ENCODE peak calls at places on chromosomes 2 and 18, in four cellular contexts. D is right lobe of liver, J is WERI-Rb-1, T is A549. V is an unnamed sample.

GRCh38 chr18:56139792-56140254 is 498.6 kb downstream of the TXNL1 start:
- DNase-seq in D (no peak), J (no peak), T (no peak), V (peak)

GRCh38 chr2:200860092-200860795 is 4.2 kb downstream of the CLK1 start:
- DNase-seq in D (no peak), J (no peak), T (no peak), V (peak)

GRCh38 chr2:219596954-219597551 is 604 bp upstream of the STK11IP start:
- DNase-seq in D (no peak), J (no peak), T (peak), V (peak)

GRCh38 chr18:378039-378438 is 110.2 kb upstream of the THOC1 start:
- DNase-seq in D (no peak), J (no peak), T (no peak), V (no peak)

GRCh38 chr2:72757177-72757775 is 68.6 kb downstream of the EXOC6B start:
- DNase-seq in D (no peak), J (no peak), T (peak), V (peak)

GRCh38 chr18:2303517-2304238 is 267.6 kb downstream of the METTL4 start:
- DNase-seq in D (no peak), J (no peak), T (peak), V (peak)

GRCh38 chr2:6011871-6012380 is 319.7 kb downstream of the SOX11 start:
- DNase-seq in D (no peak), J (no peak), T (no peak), V (no peak)

GRCh38 chr18:3710712-3711269 is 260.8 kb downstream of the TGIF1 start:
- DNase-seq in D (peak), J (no peak), T (peak), V (no peak)

GRCh38 chr18:63736856-63737255 is 34.1 kb downstream of the SERPINB11 start:
- DNase-seq in D (no peak), J (no peak), T (peak), V (no peak)

GRCh38 chr2:30978854-30979253 is 159.4 kb downstream of the GALNT14 start:
- DNase-seq in D (no peak), J (peak), T (no peak), V (no peak)

GRCh38 chr2:33366473-33366872 is 110.0 kb upstream of the RASGRP3 start:
- DNase-seq in D (no peak), J (no peak), T (no peak), V (peak)

GRCh38 chr2:9110893-9111569 is 95.6 kb upstream of the ASAP2 start:
- DNase-seq in D (no peak), J (peak), T (no peak), V (peak)

GRCh38 chr2:150710916-150711315 is 223.4 kb upstream of the RND3 start:
- DNase-seq in D (no peak), J (no peak), T (no peak), V (no peak)

GRCh38 chr2:189022002-189022401 is 47.8 kb downstream of the COL3A1 start:
- DNase-seq in D (no peak), J (no peak), T (no peak), V (peak)

GRCh38 chr2:163171786-163172549 is 333.4 kb upstream of the KCNH7 start:
- DNase-seq in D (no peak), J (no peak), T (no peak), V (peak)

GRCh38 chr2:152222975-152223638 is 47.5 kb upstream of the STAM2 start:
- DNase-seq in D (no peak), J (no peak), T (no peak), V (peak)

GRCh38 chr2:189213226-189213625 is 33.7 kb upstream of the COL5A2 start:
- DNase-seq in D (no peak), J (no peak), T (no peak), V (no peak)

GRCh38 chr2:127673304-127674069 is 1.8 kb downstream of the LIMS2 start:
- DNase-seq in D (no peak), J (no peak), T (no peak), V (no peak)

GRCh38 chr18:62512532-62512931 is 10.3 kb upstream of the ZCCHC2 start:
- DNase-seq in D (no peak), J (no peak), T (no peak), V (no peak)

GRCh38 chr2:60520477-60520876 is 33.0 kb downstream of the BCL11A start:
- DNase-seq in D (no peak), J (no peak), T (no peak), V (no peak)

GRCh38 chr18:39842042-39842791 is 2112.8 kb upstream of the PIK3C3 start:
- DNase-seq in D (no peak), J (no peak), T (no peak), V (peak)
- H3K4me3 ChIP-seq in D (no peak), J (peak), T (peak), V (peak)

DNA sequence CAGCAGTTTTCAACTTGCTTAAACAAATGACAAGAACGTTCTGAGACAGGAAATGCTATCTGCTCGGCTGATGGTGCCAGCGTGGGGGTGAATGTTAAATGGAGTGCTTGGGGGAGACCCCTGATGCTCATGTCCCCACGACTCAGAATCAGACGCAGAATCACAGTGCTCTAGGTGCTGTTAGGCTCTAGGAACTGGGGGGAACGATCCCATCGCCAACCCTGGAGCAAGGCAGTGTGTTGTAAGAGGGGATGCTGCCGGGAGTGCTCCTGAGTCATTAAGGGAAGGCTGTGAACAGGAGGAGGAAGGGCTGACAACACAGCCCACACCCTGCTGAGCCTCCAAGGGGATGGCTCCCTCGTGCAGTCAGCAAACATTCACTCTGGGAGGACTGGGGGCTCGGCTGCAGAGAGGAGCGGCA is 34.0 kb upstream of the KCNF1 start:
- DNase-seq in D (no peak), J (no peak), T (no peak), V (no peak)
- H3K4me3 ChIP-seq in D (no peak), J (no peak), T (no peak), V (no peak)

DNA sequence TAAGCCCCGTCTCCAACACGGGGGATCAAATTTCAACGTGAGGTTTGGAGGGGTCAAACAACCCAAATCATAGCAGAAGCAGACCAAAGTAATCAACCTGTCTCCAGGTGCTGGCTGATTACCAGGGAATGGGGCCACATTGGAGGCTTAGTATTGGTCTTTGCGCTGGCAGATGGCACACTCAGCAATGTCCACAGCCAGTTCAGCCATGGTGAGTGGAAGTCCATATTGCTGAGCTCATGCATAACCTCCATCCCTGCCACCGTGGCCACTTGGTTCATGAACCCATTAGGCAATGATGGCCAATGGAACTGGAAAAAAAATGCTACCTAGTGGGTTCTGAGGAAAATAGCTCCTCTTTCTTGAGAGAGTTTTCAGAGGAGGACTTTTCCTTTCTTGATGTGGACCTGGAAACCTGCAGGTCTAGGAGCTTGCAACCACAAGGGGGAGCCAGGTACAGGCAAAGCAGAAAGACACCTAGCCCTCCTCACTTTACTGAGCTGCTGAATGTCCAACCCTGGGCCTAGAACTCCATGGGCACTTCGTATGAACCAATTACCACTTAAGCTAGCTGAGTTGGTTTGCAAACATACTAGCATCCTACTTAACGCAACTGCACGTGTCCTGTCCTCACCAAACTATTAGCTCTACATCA is 128.0 kb upstream of the GYPC start:
- DNase-seq in D (peak), J (peak), T (peak), V (peak)
- H3K4me3 ChIP-seq in D (no peak), J (no peak), T (no peak), V (no peak)

GRCh38 chr2:121662651-121663050 is 13.4 kb upstream of the CLASP1 start:
- DNase-seq in D (no peak), J (no peak), T (no peak), V (peak)
- H3K4me3 ChIP-seq in D (no peak), J (no peak), T (no peak), V (no peak)

GRCh38 chr2:74009577-74009976 is 24.9 kb downstream of the TET3 start:
- DNase-seq in D (no peak), J (peak), T (no peak), V (no peak)
- H3K4me3 ChIP-seq in D (no peak), J (no peak), T (no peak), V (no peak)

DNA sequence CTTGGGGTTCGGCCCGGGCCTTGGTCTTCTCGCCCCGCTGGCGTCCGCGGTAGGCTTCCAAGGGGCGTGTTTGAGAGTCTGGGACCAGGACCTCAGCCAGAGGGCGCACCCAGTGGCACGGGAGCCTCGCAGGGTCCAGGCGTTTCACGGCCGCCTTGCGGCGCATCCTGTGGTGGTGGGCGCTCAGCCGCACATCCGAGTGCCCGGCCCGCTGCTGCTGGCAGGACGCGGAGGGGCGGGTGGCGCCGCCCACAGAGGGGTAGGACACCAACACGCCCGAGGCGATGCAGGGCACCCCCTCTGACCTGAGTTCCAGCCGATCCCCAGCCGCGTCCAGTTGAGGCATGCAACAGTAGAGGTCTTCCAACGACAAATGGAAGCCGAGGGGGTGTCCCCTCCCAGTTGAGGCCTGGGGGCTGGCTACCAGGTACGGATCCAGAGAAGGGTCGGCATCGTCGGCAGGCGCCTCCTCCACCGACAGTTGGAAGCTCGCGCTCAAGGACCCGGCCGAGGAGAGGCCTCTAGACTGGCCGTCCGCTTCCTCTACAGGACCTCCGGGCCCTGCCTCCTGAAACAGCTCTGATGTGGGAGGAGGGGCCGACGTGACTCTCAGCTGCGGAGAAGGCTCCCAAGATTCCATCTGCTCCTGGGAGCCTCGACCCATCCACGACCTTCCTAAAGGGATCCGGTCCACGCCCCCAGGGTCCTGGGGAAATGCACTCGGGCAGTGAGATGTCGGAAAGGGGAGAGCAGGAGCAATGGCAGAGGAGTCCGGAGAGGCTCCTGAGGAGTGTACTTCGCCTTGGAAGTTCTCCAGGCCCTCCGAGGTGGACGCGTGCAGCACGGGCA is 6.3 kb downstream of the C2orf81 start:
- DNase-seq in D (peak), J (no peak), T (no peak), V (no peak)
- H3K4me3 ChIP-seq in D (peak), J (no peak), T (no peak), V (peak)

DNA sequence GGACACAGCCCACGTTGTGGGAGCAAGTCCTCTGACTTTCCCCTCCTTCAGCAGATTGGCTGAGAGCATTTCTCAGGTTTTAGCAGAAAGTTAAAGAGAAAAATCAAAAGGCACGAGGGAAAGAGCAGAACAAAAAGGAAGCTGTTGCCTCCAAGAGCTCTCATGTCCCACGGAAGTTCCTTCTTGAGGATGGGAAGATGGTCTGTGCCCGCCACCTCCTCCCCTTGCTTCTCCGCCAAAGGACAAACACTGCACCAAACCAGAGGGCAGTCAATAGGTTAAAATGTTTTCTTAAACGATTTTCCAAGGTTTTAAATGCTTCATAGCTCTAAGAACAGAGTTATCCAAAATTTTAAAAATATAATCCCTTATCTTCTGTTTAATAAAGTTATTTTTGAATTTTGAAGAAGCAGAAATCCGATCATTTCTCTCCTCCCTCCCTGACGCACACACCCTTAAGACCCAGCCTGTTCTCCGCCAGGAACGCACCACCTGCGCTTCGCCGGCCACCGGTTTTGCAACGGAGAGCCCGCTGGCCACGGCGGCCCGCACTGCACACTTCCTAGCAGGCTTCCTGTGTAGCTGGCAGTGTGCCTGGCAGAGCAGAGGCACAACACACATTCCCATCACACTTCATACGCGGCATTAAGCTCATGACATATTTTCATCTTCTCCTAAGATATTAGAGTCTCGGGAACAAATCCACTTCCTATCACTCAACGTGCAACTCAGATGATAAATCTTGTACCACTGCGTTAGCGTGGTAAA is 148.2 kb downstream of the HDAC4 start:
- DNase-seq in D (peak), J (no peak), T (no peak), V (no peak)
- H3K4me3 ChIP-seq in D (no peak), J (no peak), T (no peak), V (no peak)

GRCh38 chr2:147665035-147665434 is 179.8 kb upstream of the ACVR2A start:
- DNase-seq in D (no peak), J (no peak), T (no peak), V (no peak)

GRCh38 chr2:147663153-147663961 is 181.5 kb upstream of the ACVR2A start:
- DNase-seq in D (no peak), J (no peak), T (no peak), V (no peak)

GRCh38 chr2:147660680-147661079 is 184.1 kb upstream of the ACVR2A start:
- DNase-seq in D (no peak), J (peak), T (no peak), V (no peak)

GRCh38 chr2:147662221-147662620 is 182.6 kb upstream of the ACVR2A start:
- DNase-seq in D (no peak), J (no peak), T (no peak), V (no peak)

DNA sequence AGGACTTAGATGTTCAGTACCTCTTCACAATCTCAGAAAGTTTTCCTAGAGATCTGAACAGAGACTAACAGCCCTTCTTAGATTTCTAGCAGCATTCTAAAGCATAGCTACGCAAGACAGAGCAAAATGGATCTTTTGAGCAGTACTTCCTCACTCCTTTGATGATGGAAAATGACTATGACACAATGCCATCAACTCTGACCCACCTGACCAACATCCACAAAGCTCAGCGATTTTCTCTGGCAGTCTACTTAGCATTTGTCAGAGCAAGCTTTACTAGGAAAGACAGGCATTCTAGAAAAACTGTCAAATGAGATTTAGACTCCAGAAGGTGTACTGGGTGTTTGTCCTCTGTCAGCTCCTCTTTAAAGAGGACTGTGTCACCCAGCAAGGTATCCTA is 180.9 kb upstream of the ACVR2A start:
- DNase-seq in D (no peak), J (no peak), T (no peak), V (no peak)
- H3K4me3 ChIP-seq in D (no peak), J (no peak), T (no peak), V (no peak)

GRCh38 chr2:231711677-231712461 is 3.5 kb downstream of the PTMA start:
- DNase-seq in D (no peak), J (no peak), T (no peak), V (no peak)
- H3K4me3 ChIP-seq in D (peak), J (peak), T (peak), V (peak)

GRCh38 chr2:96209729-96210085 is 1.1 kb upstream of the STARD7 start:
- DNase-seq in D (no peak), J (no peak), T (no peak), V (no peak)
- H3K4me3 ChIP-seq in D (no peak), J (peak), T (peak), V (peak)

V was measured in choroid plexus epithelial cell.